ENCODE peak calls at places on chromosomes 13 and 19, in four cellular contexts. S is GM20000; Y is epithelial cell of proximal tubule; Z is stimulated activated CD4-positive, alpha-beta T cell treated with anti-CD3 and anti-CD28 coated beads, TNF-alpha, amount 100 ng/mL, for 48 hours. D is an unnamed sample.

GRCh38 chr13:35599385-35599784 is 122.9 kb upstream of the MAB21L1 start:
- DNase-seq in S (no peak), Y (no peak), Z (no peak), D (no peak)

GRCh38 chr13:41054212-41054877 is 7.0 kb upstream of the WBP4 start:
- DNase-seq in S (peak), Y (no peak), Z (peak), D (no peak)

GRCh38 chr13:101139076-101139475 is 277.2 kb downstream of the NALCN start:
- DNase-seq in Y (peak), S (no peak), Z (no peak), D (no peak)

GRCh38 chr19:6099633-6100032 is 10.7 kb downstream of the RFX2 start:
- DNase-seq in S (no peak), Z (no peak), Y (no peak), D (no peak)

GRCh38 chr13:107348931-107349330 is 781.0 kb upstream of the ARGLU1 start:
- DNase-seq in S (no peak), Y (peak), Z (no peak), D (no peak)

GRCh38 chr19:12924621-12925310 is 5.7 kb upstream of the SYCE2 start:
- DNase-seq in Z (no peak), Y (no peak), S (no peak), D (no peak)

GRCh38 chr19:38385804-38386257 is 2.0 kb downstream of the GGN start:
- DNase-seq in Y (no peak), Z (no peak), S (peak), D (no peak)

GRCh38 chr13:46962286-46962941 is 65.6 kb upstream of the HTR2A start:
- DNase-seq in S (peak), Y (no peak), Z (no peak), D (no peak)

GRCh38 chr13:24008679-24009078 is 111.4 kb upstream of the C1QTNF9B start:
- DNase-seq in S (no peak), Z (no peak), Y (no peak), D (no peak)

GRCh38 chr13:98327326-98328314 is 150.6 kb upstream of the RNF113B start:
- DNase-seq in Z (no peak), Y (no peak), S (no peak), D (no peak)

GRCh38 chr19:55069137-55069858 is 6.3 kb upstream of the RDH13 start:
- DNase-seq in Y (no peak), Z (no peak), S (peak), D (no peak)

GRCh38 chr19:38634757-38635482 is 12.5 kb upstream of the ACTN4 start:
- DNase-seq in Z (no peak), S (peak), Y (no peak), D (peak)

GRCh38 chr13:39515231-39515630 is 87.8 kb downstream of the LHFPL6 start:
- DNase-seq in Y (no peak), S (no peak), Z (no peak), D (no peak)

GRCh38 chr13:44335463-44335862 is 38.2 kb upstream of the SERP2 start:
- DNase-seq in Y (no peak), S (no peak), Z (no peak), D (no peak)

GRCh38 chr13:20658451-20658850 is 45.0 kb upstream of the IL17D start:
- DNase-seq in Z (no peak), Y (no peak), S (no peak), D (no peak)

GRCh38 chr13:48978942-48979601 is 3.4 kb downstream of the FNDC3A start:
- DNase-seq in S (no peak), Y (no peak), Z (no peak), D (no peak)

GRCh38 chr19:32901504-32902161 is 32.1 kb upstream of the SLC7A9 start:
- DNase-seq in Y (no peak), S (no peak), Z (no peak), D (no peak)

GRCh38 chr13:29877456-29878096 is 27.2 kb upstream of the UBL3 start:
- DNase-seq in Y (no peak), S (no peak), Z (no peak), D (peak)

D was measured in NCI-H774.